ENCODE peak calls at places on chromosome 2, in ten cellular contexts. X, Q, V, B, K, R, A, C, W and S are unnamed samples.

GRCh38 chr2:200728630-200729029 is 83.1 kb upstream of the BZW1 start:
- DNase-seq in X (no peak), Q (no peak), V (no peak), B (no peak), K (no peak), R (no peak), A (no peak), C (peak; percentile 45), W (no peak), S (no peak)

GRCh38 chr2:43127941-43128561 is 98.4 kb downstream of the ZFP36L2 start:
- DNase-seq in X (no peak), Q (no peak), V (no peak), B (no peak), K (no peak), R (no peak), A (no peak), C (no peak), W (no peak), S (no peak)

GRCh38 chr2:112138143-112139032 is at the start of gene FBLN7:
- DNase-seq in X (peak; percentile 13), Q (no peak), V (no peak), B (no peak), K (peak; percentile 50), R (no peak), A (peak; percentile 51), C (peak; percentile 62), W (no peak), S (no peak)

GRCh38 chr2:180730976-180731375 is 249.4 kb upstream of the UBE2E3 start:
- DNase-seq in X (no peak), Q (no peak), V (no peak), B (no peak), K (no peak), R (no peak), A (no peak), C (peak; percentile 42), W (no peak), S (no peak)

GRCh38 chr2:10704034-10704594 is 14.3 kb upstream of the NOL10 start:
- DNase-seq in X (no peak), Q (no peak), V (no peak), B (no peak), K (no peak), R (no peak), A (no peak), C (no peak), W (no peak), S (no peak)

GRCh38 chr2:101223814-101224231 is 28.9 kb upstream of the CNOT11 start:
- DNase-seq in X (peak; percentile 4), Q (no peak), V (no peak), B (peak; percentile 78), K (peak; percentile 87), R (no peak), A (no peak), C (peak; percentile 36), W (peak; percentile 79), S (no peak)

GRCh38 chr2:195658541-195658890 is 1.5 kb downstream of the SLC39A10 start:
- DNase-seq in X (peak; percentile 40), Q (no peak), V (no peak), B (no peak), K (no peak), R (no peak), A (no peak), C (peak; percentile 80), W (no peak), S (peak; percentile 85)

GRCh38 chr2:233387667-233388528 is 33.6 kb downstream of the DGKD start:
- DNase-seq in X (no peak), Q (no peak), V (no peak), B (no peak), K (peak; percentile 89), R (no peak), A (no peak), C (peak; percentile 87), W (peak; percentile 39), S (no peak)

GRCh38 chr2:84481702-84482101 is 22.6 kb upstream of the SUCLG1 start:
- DNase-seq in X (peak; percentile 8), Q (no peak), V (no peak), B (no peak), K (peak; percentile 90), R (no peak), A (no peak), C (peak; percentile 92), W (no peak), S (no peak)

GRCh38 chr2:214325404-214325803 is 85.5 kb upstream of the VWC2L start:
- DNase-seq in X (no peak), Q (no peak), V (no peak), B (no peak), K (no peak), R (no peak), A (no peak), C (no peak), W (no peak), S (no peak)

GRCh38 chr2:134160793-134161504 is 92.9 kb upstream of the MGAT5 start:
- DNase-seq in X (no peak), Q (peak; percentile 34), V (no peak), B (no peak), K (no peak), R (peak; percentile 84), A (no peak), C (no peak), W (no peak), S (peak; percentile 55)

GRCh38 chr2:217396165-217396564 is 536.3 kb upstream of the TNP1 start:
- DNase-seq in X (no peak), Q (no peak), V (no peak), B (no peak), K (no peak), R (no peak), A (no peak), C (peak; percentile 85), W (no peak), S (no peak)

GRCh38 chr2:86331391-86331790 is 6.0 kb downstream of the REEP1 start:
- DNase-seq in X (no peak), Q (peak; percentile 21), V (no peak), B (no peak), K (no peak), R (no peak), A (no peak), C (no peak), W (no peak), S (no peak)

GRCh38 chr2:227684258-227684657 is 17.7 kb downstream of the SCYGR5 start:
- DNase-seq in X (no peak), Q (no peak), V (no peak), B (no peak), K (no peak), R (no peak), A (no peak), C (peak; percentile 10), W (no peak), S (no peak)

GRCh38 chr2:118089015-118089800 is 937 bp downstream of the INSIG2 start:
- DNase-seq in X (peak; percentile 14), Q (peak; percentile 29), V (no peak), B (no peak), K (peak; percentile 59), R (no peak), A (peak; percentile 6), C (peak; percentile 82), W (no peak), S (peak; percentile 48)

GRCh38 chr2:84851876-84852275 is 29.0 kb downstream of the TRABD2A start:
- DNase-seq in X (no peak), Q (no peak), V (no peak), B (no peak), K (no peak), R (no peak), A (no peak), C (no peak), W (no peak), S (no peak)